ENCODE peak calls at places on chromosomes 6 and 20, in nine cellular contexts. One of them, this sample, is unnamed.

GRCh38 chr20:21520702-21521595 is 7.1 kb upstream of the NKX2-2 start:
- DNase-seq in tibial nerve: no peak
- DNase-seq in right lobe of liver: no peak
- DNase-seq in HCT116: no peak
- DNase-seq in ovary: no peak
- DNase-seq in IMR-90: no peak
- DNase-seq in body of pancreas: no peak
- DNase-seq in esophagus squamous epithelium: no peak
- DNase-seq in A549: no peak
- DNase-seq in this sample: no peak

GRCh38 chr20:60206259-60206658 is 248.0 kb downstream of the CDH26 start:
- DNase-seq in body of pancreas: no peak
- DNase-seq in A549: peak
- DNase-seq in esophagus squamous epithelium: no peak
- DNase-seq in IMR-90: peak
- DNase-seq in ovary: no peak
- DNase-seq in right lobe of liver: no peak
- DNase-seq in HCT116: peak
- DNase-seq in tibial nerve: no peak
- DNase-seq in this sample: peak

GRCh38 chr6:40251609-40252008 is 317.3 kb upstream of the MOCS1 start:
- DNase-seq in right lobe of liver: no peak
- DNase-seq in ovary: no peak
- DNase-seq in IMR-90: no peak
- DNase-seq in HCT116: no peak
- DNase-seq in A549: no peak
- DNase-seq in tibial nerve: no peak
- DNase-seq in body of pancreas: no peak
- DNase-seq in esophagus squamous epithelium: no peak
- DNase-seq in this sample: no peak

GRCh38 chr6:82959385-82959941 is 106.2 kb downstream of the UBE3D start:
- DNase-seq in IMR-90: peak
- DNase-seq in HCT116: no peak
- DNase-seq in esophagus squamous epithelium: no peak
- DNase-seq in ovary: no peak
- DNase-seq in body of pancreas: no peak
- DNase-seq in tibial nerve: no peak
- DNase-seq in A549: no peak
- DNase-seq in right lobe of liver: no peak
- DNase-seq in this sample: peak

GRCh38 chr6:159760602-159761057 is 1.2 kb upstream of the ACAT2 start:
- DNase-seq in A549: peak
- DNase-seq in right lobe of liver: no peak
- DNase-seq in ovary: no peak
- DNase-seq in HCT116: no peak
- DNase-seq in tibial nerve: no peak
- DNase-seq in IMR-90: peak
- DNase-seq in esophagus squamous epithelium: no peak
- DNase-seq in body of pancreas: no peak
- DNase-seq in this sample: peak

GRCh38 chr6:12403946-12404647 is 113.9 kb downstream of the EDN1 start:
- DNase-seq in IMR-90: peak
- DNase-seq in A549: no peak
- DNase-seq in ovary: no peak
- DNase-seq in right lobe of liver: no peak
- DNase-seq in tibial nerve: no peak
- DNase-seq in HCT116: no peak
- DNase-seq in body of pancreas: no peak
- DNase-seq in esophagus squamous epithelium: no peak
- DNase-seq in this sample: peak

GRCh38 chr20:34771680-34772081 is 53.8 kb downstream of the NCOA6 start:
- DNase-seq in A549: no peak
- DNase-seq in esophagus squamous epithelium: no peak
- DNase-seq in tibial nerve: no peak
- DNase-seq in IMR-90: no peak
- DNase-seq in body of pancreas: no peak
- DNase-seq in HCT116: no peak
- DNase-seq in right lobe of liver: no peak
- DNase-seq in ovary: no peak
- DNase-seq in this sample: no peak

GRCh38 chr20:46142124-46142523 is 24.0 kb downstream of the CD40 start:
- DNase-seq in HCT116: no peak
- DNase-seq in A549: no peak
- DNase-seq in IMR-90: no peak
- DNase-seq in tibial nerve: no peak
- DNase-seq in body of pancreas: no peak
- DNase-seq in ovary: no peak
- DNase-seq in right lobe of liver: no peak
- DNase-seq in esophagus squamous epithelium: no peak
- DNase-seq in this sample: no peak

GRCh38 chr20:46563170-46563847 is 12.9 kb upstream of the OCSTAMP start:
- DNase-seq in right lobe of liver: no peak
- DNase-seq in ovary: no peak
- DNase-seq in A549: no peak
- DNase-seq in HCT116: no peak
- DNase-seq in tibial nerve: no peak
- DNase-seq in IMR-90: no peak
- DNase-seq in esophagus squamous epithelium: no peak
- DNase-seq in body of pancreas: no peak
- DNase-seq in this sample: no peak

GRCh38 chr6:85278456-85279035 is 171.3 kb upstream of the NT5E start:
- DNase-seq in tibial nerve: no peak
- DNase-seq in esophagus squamous epithelium: no peak
- DNase-seq in ovary: no peak
- DNase-seq in body of pancreas: no peak
- DNase-seq in HCT116: no peak
- DNase-seq in A549: no peak
- DNase-seq in IMR-90: no peak
- DNase-seq in right lobe of liver: no peak
- DNase-seq in this sample: no peak

GRCh38 chr20:17295991-17296390 is 69.2 kb downstream of the PCSK2 start:
- DNase-seq in ovary: no peak
- DNase-seq in body of pancreas: no peak
- DNase-seq in A549: no peak
- DNase-seq in esophagus squamous epithelium: no peak
- DNase-seq in tibial nerve: no peak
- DNase-seq in IMR-90: no peak
- DNase-seq in HCT116: no peak
- DNase-seq in right lobe of liver: no peak
- DNase-seq in this sample: no peak

GRCh38 chr6:150006961-150007464 is 18.3 kb downstream of the RAET1L start:
- DNase-seq in IMR-90: peak
- DNase-seq in HCT116: no peak
- DNase-seq in tibial nerve: no peak
- DNase-seq in ovary: peak
- DNase-seq in right lobe of liver: no peak
- DNase-seq in A549: peak
- DNase-seq in body of pancreas: no peak
- DNase-seq in esophagus squamous epithelium: no peak
- DNase-seq in this sample: no peak

GRCh38 chr20:55054443-55054842 is 579.0 kb downstream of the DOK5 start:
- DNase-seq in ovary: no peak
- DNase-seq in tibial nerve: no peak
- DNase-seq in esophagus squamous epithelium: no peak
- DNase-seq in IMR-90: no peak
- DNase-seq in right lobe of liver: no peak
- DNase-seq in HCT116: no peak
- DNase-seq in A549: no peak
- DNase-seq in body of pancreas: no peak
- DNase-seq in this sample: no peak

DNA sequence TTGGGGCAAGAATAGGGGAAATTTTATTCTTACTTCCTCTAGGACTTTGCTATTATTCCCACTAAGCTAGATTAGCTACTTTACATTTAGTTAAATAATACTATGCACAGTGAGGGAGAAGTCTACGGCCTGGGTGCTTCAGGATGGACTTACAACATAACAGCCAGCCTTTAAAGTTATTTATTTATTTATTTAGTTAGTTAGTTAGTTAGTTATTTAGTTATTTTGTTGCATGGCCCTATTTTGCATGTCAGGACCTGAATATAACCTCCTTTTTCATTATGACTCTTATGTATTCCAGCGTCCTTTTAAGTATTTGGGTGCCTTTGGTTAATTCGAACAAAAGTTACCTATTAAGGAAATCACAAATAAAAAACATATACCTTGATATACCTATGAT is 238.7 kb downstream of the EYS start:
- DNase-seq in A549: no peak
- DNase-seq in esophagus squamous epithelium: no peak
- DNase-seq in IMR-90: no peak
- DNase-seq in HCT116: no peak
- DNase-seq in tibial nerve: no peak
- DNase-seq in body of pancreas: no peak
- DNase-seq in right lobe of liver: no peak
- DNase-seq in ovary: no peak
- DNase-seq in this sample: no peak
- TF ChIP-seq POLR2A in A549: no peak
- TF ChIP-seq POLR2A in esophagus squamous epithelium: no peak
- TF ChIP-seq POLR2A in IMR-90: no peak
- TF ChIP-seq POLR2A in HCT116: no peak
- TF ChIP-seq POLR2A in tibial nerve: no peak
- TF ChIP-seq POLR2A in body of pancreas: no peak
- TF ChIP-seq POLR2A in right lobe of liver: no peak
- TF ChIP-seq POLR2A in ovary: no peak
- TF ChIP-seq POLR2A in this sample: no peak

DNA sequence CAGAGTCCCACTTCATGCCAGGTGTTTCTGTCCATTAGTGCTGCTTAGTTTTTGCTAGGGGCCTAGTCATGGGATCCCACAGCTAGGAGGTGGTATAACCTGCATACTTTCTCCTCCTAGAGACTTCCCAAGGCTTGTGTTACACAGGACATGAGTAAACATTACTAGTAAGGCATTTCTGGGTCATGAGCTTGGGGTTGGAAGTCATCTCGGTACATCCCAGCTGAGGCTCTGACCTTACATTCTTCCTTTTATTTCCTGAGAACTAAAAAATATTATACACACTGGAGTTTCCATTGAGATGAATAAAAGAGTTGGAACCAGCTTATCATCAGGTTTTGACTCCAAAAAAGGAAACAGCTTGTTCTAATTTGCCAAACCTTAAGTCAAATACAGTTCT is 20.9 kb upstream of the PNPLA1 start:
- DNase-seq in tibial nerve: no peak
- DNase-seq in A549: no peak
- DNase-seq in ovary: no peak
- DNase-seq in IMR-90: peak
- DNase-seq in right lobe of liver: no peak
- DNase-seq in body of pancreas: no peak
- DNase-seq in esophagus squamous epithelium: no peak
- DNase-seq in HCT116: no peak
- DNase-seq in this sample: peak
- TF ChIP-seq POLR2A in tibial nerve: no peak
- TF ChIP-seq POLR2A in A549: no peak
- TF ChIP-seq POLR2A in ovary: no peak
- TF ChIP-seq POLR2A in IMR-90: no peak
- TF ChIP-seq POLR2A in right lobe of liver: no peak
- TF ChIP-seq POLR2A in body of pancreas: no peak
- TF ChIP-seq POLR2A in esophagus squamous epithelium: no peak
- TF ChIP-seq POLR2A in HCT116: no peak
- TF ChIP-seq POLR2A in this sample: no peak

GRCh38 chr6:170553686-170554085 is 483 bp upstream of the TBP start:
- DNase-seq in A549: no peak
- DNase-seq in IMR-90: peak
- DNase-seq in esophagus squamous epithelium: no peak
- DNase-seq in tibial nerve: peak
- DNase-seq in ovary: peak
- DNase-seq in HCT116: no peak
- DNase-seq in body of pancreas: peak
- DNase-seq in right lobe of liver: no peak
- DNase-seq in this sample: no peak

GRCh38 chr6:170552765-170553685 is at the start of gene PSMB1:
- DNase-seq in body of pancreas: peak
- DNase-seq in HCT116: peak
- DNase-seq in right lobe of liver: peak
- DNase-seq in IMR-90: peak
- DNase-seq in esophagus squamous epithelium: peak
- DNase-seq in tibial nerve: peak
- DNase-seq in A549: peak
- DNase-seq in ovary: peak
- DNase-seq in this sample: peak

GRCh38 chr6:170555305-170555704 is 1.1 kb downstream of the TBP start:
- DNase-seq in ovary: no peak
- DNase-seq in body of pancreas: no peak
- DNase-seq in right lobe of liver: no peak
- DNase-seq in A549: no peak
- DNase-seq in esophagus squamous epithelium: no peak
- DNase-seq in HCT116: no peak
- DNase-seq in tibial nerve: no peak
- DNase-seq in IMR-90: no peak
- DNase-seq in this sample: no peak

GRCh38 chr6:170554888-170555137 is 644 bp downstream of the TBP start:
- DNase-seq in HCT116: no peak
- DNase-seq in right lobe of liver: no peak
- DNase-seq in A549: no peak
- DNase-seq in ovary: no peak
- DNase-seq in body of pancreas: no peak
- DNase-seq in esophagus squamous epithelium: no peak
- DNase-seq in tibial nerve: no peak
- DNase-seq in IMR-90: no peak
- DNase-seq in this sample: no peak

DNA sequence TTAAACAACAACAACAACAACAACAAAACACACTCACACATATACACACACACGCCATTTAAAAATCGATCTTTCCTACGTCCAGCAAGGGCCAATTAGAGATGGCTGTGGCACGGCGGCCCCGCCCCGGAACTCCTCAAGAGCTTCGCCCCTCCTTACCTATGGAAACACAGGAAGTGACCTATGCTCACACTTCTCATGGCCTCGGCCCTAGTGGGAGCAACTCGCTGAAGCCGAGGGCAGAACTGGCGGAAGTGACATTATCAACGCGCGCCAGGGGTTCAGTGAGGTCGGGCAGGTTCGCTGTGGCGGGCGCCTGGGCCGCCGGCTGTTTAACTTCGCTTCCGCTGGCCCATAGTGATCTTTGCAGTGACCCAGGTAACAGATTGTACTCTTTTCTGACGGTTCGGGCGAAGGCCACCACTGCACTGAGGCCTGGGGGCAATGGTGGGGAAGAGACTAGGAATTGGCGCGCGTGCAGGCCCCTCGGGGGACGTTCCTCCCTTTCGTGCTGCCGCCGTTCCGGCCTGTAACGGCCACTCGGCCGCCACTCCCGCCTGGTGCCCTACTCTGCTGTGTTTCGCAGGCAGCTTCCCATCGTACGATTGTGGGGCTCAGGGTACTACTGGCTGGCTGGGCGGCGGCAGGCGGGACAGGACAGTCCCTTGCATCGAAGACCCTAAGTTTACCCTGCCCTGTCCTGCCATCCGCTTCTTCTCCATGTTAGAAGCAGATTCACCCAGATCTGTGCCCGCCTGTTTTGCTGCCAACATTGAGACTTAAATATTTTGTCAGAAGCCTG is at the start of gene TBP:
- DNase-seq in ovary: peak
- DNase-seq in tibial nerve: peak
- DNase-seq in HCT116: peak
- DNase-seq in IMR-90: peak
- DNase-seq in body of pancreas: peak
- DNase-seq in esophagus squamous epithelium: peak
- DNase-seq in A549: peak
- DNase-seq in right lobe of liver: peak
- DNase-seq in this sample: peak
- TF ChIP-seq POLR2A in ovary: peak
- TF ChIP-seq POLR2A in tibial nerve: peak
- TF ChIP-seq POLR2A in HCT116: peak
- TF ChIP-seq POLR2A in IMR-90: peak
- TF ChIP-seq POLR2A in body of pancreas: peak
- TF ChIP-seq POLR2A in esophagus squamous epithelium: no peak
- TF ChIP-seq POLR2A in A549: peak
- TF ChIP-seq POLR2A in right lobe of liver: peak
- TF ChIP-seq POLR2A in this sample: peak

GRCh38 chr20:8147476-8147875 is 15.4 kb downstream of the PLCB1 start:
- DNase-seq in esophagus squamous epithelium: no peak
- DNase-seq in right lobe of liver: no peak
- DNase-seq in tibial nerve: no peak
- DNase-seq in A549: no peak
- DNase-seq in HCT116: no peak
- DNase-seq in ovary: no peak
- DNase-seq in IMR-90: no peak
- DNase-seq in body of pancreas: no peak
- DNase-seq in this sample: no peak
- TF ChIP-seq POLR2A in esophagus squamous epithelium: no peak
- TF ChIP-seq POLR2A in right lobe of liver: no peak
- TF ChIP-seq POLR2A in tibial nerve: no peak
- TF ChIP-seq POLR2A in A549: no peak
- TF ChIP-seq POLR2A in HCT116: no peak
- TF ChIP-seq POLR2A in ovary: no peak
- TF ChIP-seq POLR2A in IMR-90: no peak
- TF ChIP-seq POLR2A in body of pancreas: no peak
- TF ChIP-seq POLR2A in this sample: no peak

This sample was measured in H54.